ENCODE peak calls at places on chromosomes 3 and 15, in four cellular contexts. B, D, A and W are unnamed samples.

GRCh38 chr15:101657968-101658784 is 6.0 kb upstream of the TM2D3 start:
- DNase-seq in B (no peak), D (no peak), A (peak), W (no peak)

GRCh38 chr3:175386630-175387029 is 527.5 kb downstream of the NAALADL2 start:
- DNase-seq in B (no peak), D (no peak), A (no peak), W (no peak)

GRCh38 chr15:74233864-74234597 is 2.1 kb upstream of the CCDC33 start:
- DNase-seq in B (no peak), D (peak), A (no peak), W (no peak)

GRCh38 chr15:59556405-59556804 is 55.2 kb upstream of the GCNT3 start:
- DNase-seq in B (no peak), D (no peak), A (no peak), W (no peak)

GRCh38 chr3:111069974-111070751 is 1.5 kb upstream of the NECTIN3 start:
- DNase-seq in B (no peak), D (peak), A (peak), W (peak)

GRCh38 chr15:57611938-57612337 is 20.2 kb downstream of the MYZAP start:
- DNase-seq in B (no peak), D (peak), A (peak), W (peak)

GRCh38 chr3:71542548-71543370 is 40.8 kb downstream of the FOXP1 start:
- DNase-seq in B (peak), D (no peak), A (peak), W (peak)

GRCh38 chr3:183764854-183765731 is 60.3 kb downstream of the MAP6D1 start:
- DNase-seq in B (no peak), D (no peak), A (no peak), W (no peak)

GRCh38 chr15:51377038-51377761 is 35.7 kb downstream of the GLDN start:
- DNase-seq in B (no peak), D (no peak), A (no peak), W (no peak)
- H3K4me3 ChIP-seq in B (no peak), D (no peak), A (no peak), W (no peak)

DNA sequence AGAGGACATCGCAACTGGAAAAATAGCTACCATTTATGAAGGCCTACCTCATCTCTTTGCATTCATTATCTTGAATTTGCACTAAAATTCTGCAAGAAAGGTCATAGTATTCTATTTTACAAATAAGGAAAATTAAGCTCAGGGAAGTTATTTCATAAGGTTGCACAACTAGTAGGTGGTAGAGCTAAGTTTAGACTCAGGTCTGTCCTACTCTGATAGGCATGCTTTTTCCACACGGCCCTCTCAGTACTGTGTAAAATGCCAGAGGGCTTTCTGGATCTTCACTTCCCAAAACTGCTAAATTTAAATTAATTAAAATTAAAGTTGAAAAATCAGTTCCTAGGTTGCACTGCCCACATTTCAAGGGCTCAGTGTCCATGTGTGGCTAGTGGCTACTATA is 18.3 kb downstream of the MAP2K1 start:
- DNase-seq in B (no peak), D (no peak), A (no peak), W (no peak)
- H3K4me3 ChIP-seq in B (no peak), D (no peak), A (no peak), W (no peak)

GRCh38 chr3:31927806-31928205 is 53.3 kb downstream of the OSBPL10 start:
- DNase-seq in B (no peak), D (no peak), A (no peak), W (no peak)
- H3K4me3 ChIP-seq in B (no peak), D (no peak), A (no peak), W (no peak)

GRCh38 chr3:73611176-73611575 is 13.6 kb downstream of the PDZRN3 start:
- DNase-seq in B (no peak), D (no peak), A (no peak), W (no peak)

GRCh38 chr3:73605861-73606260 is 18.9 kb downstream of the PDZRN3 start:
- DNase-seq in B (no peak), D (no peak), A (no peak), W (no peak)

GRCh38 chr3:73608805-73609641 is 15.7 kb downstream of the PDZRN3 start:
- DNase-seq in B (no peak), D (no peak), A (no peak), W (no peak)

GRCh38 chr3:73610493-73610892 is 14.2 kb downstream of the PDZRN3 start:
- DNase-seq in B (no peak), D (no peak), A (no peak), W (no peak)

GRCh38 chr3:73609655-73610054 is 15.1 kb downstream of the PDZRN3 start:
- DNase-seq in B (no peak), D (no peak), A (no peak), W (no peak)
- H3K4me3 ChIP-seq in B (no peak), D (no peak), A (no peak), W (no peak)

DNA sequence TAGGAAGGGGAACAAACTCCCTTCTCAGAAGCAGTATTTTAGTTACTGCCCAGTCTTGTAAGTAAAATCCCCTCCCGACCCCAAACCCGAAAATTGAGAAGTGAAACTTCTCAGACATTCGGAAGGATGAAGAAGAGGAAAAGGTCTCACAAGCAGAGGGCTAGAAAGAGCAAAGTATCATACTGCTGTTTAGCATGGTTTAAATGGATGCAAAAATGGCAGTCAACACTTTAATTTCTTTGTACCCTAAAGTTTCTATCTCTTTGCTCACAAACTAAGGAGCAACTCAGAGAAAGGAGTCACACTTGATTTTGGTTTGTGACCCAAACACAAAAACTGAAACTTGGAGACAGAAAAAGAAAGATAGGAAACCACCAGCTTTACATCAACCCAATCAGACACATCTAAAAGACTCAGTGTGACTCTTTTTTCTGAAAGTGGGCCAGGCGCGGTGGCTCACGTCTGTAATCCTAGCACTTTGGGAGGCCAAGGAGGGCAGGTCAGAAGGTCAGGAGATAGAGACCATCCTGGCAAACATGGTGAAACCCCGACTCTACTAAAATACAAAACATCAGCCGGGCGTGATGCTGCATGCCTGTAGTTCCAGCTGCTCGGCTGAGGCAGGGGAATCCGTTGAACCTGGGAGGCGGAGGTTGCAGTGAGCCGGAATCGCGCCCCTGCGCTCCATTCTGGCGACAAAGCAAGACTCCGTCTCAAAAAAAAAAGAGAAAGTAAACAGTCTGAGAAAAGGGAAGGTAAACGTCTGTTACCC is 63.2 kb upstream of the ATP11B start:
- DNase-seq in B (no peak), D (no peak), A (no peak), W (no peak)
- H3K4me3 ChIP-seq in B (no peak), D (no peak), A (no peak), W (no peak)

DNA sequence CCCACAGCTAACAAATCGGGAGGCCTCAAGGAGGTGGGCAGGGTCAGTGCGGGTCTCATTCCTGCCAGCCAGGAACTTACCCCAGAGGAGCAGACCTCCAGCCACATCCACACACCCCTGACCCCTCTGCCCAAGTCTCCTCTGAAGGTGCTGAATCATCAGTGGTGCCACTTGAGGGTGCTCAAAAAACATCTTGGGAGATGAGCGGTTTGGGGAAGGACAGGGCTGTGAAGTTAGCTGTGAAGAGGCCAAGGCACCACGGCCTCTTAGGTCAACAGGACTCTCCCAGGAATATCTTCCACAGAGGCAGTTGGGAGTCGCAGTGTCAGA is 1.2 kb downstream of the DAPK2 start:
- DNase-seq in B (no peak), D (no peak), A (no peak), W (no peak)
- H3K4me3 ChIP-seq in B (peak), D (no peak), A (no peak), W (peak)